ENCODE peak calls at places on chromosomes 6 and 20, in eight cellular contexts. Y is sigmoid colon, Z is right cardiac atrium, Q is GM23248, N is SJSA1, V is testis, K is lung, G is left lung. J is an unnamed sample. For H3K4me1 and H3K9me3, the result is how much of the 10 kb centered on the place peaks cover.

GRCh38 chr20:63747622-63748355 is 8.2 kb downstream of the SLC2A4RG start:
- DNase-seq in Y (no peak), Z (peak), Q (no peak), N (peak), V (no peak), K (no peak), G (peak), J (no peak)

GRCh38 chr6:87645080-87645479 is 55.1 kb downstream of the ORC3 start:
- DNase-seq in Y (no peak), Z (no peak), Q (no peak), N (no peak), V (no peak), K (no peak), G (no peak), J (no peak)

GRCh38 chr6:138289739-138290138 is 71.4 kb upstream of the PBOV1 start:
- DNase-seq in Y (no peak), Z (peak), Q (no peak), N (no peak), V (no peak), K (no peak), G (no peak), J (no peak)

GRCh38 chr6:43736844-43737243 is 33.2 kb upstream of the VEGFA start:
- DNase-seq in Y (peak), Z (no peak), Q (no peak), N (no peak), V (no peak), K (no peak), G (no peak), J (no peak)

GRCh38 chr6:142545147-142545546 is 243.3 kb downstream of the ADGRG6 start:
- DNase-seq in Y (no peak), Z (no peak), Q (no peak), N (no peak), V (no peak), K (no peak), G (no peak), J (no peak)

GRCh38 chr6:63634630-63635029 is 972 bp upstream of the PHF3 start:
- DNase-seq in Y (no peak), Z (no peak), Q (no peak), N (no peak), V (no peak), K (no peak), G (no peak), J (no peak)

GRCh38 chr6:73236147-73236750 is 11.0 kb upstream of the KHDC1L start:
- DNase-seq in Y (no peak), Z (no peak), Q (peak), N (no peak), V (no peak), K (no peak), G (no peak), J (peak)

GRCh38 chr6:153058909-153059308 is 56.4 kb upstream of the MTRF1L start:
- DNase-seq in Y (no peak), Z (no peak), Q (no peak), N (no peak), V (no peak), K (no peak), G (no peak), J (no peak)

GRCh38 chr6:82702574-82702973 is 339.0 kb downstream of the TPBG start:
- DNase-seq in Y (no peak), Z (no peak), Q (no peak), N (no peak), V (no peak), K (no peak), G (no peak), J (no peak)

GRCh38 chr20:52972190-52972937 is at the start of gene TSHZ2:
- DNase-seq in Y (peak), Z (peak), Q (peak), N (no peak), V (peak), K (peak), G (peak), J (peak)

GRCh38 chr6:119445666-119446622 is 96.4 kb upstream of the MAN1A1 start:
- DNase-seq in Y (no peak), Z (no peak), Q (peak), N (no peak), V (no peak), K (no peak), G (no peak), J (no peak)

GRCh38 chr20:62285722-62286121 is 17.1 kb upstream of the ADRM1 start:
- DNase-seq in Y (no peak), Z (no peak), Q (no peak), N (no peak), V (no peak), K (no peak), G (no peak), J (no peak)

GRCh38 chr20:32521780-32522524 is 63.2 kb downstream of the NOL4L start:
- DNase-seq in Y (peak), Z (peak), Q (peak), N (peak), V (peak), K (peak), G (peak), J (peak)

GRCh38 chr20:32539063-32539816 is 45.9 kb downstream of the NOL4L start:
- DNase-seq in Y (no peak), Z (peak), Q (peak), N (no peak), V (peak), K (no peak), G (peak), J (no peak)

GRCh38 chr6:136761227-136761922 is 30.9 kb downstream of the MAP3K5 start:
- DNase-seq in Y (no peak), Z (peak), Q (peak), N (no peak), V (peak), K (no peak), G (no peak), J (peak)

GRCh38 chr6:31441368-31442267 is 38.2 kb downstream of the MICA start:
- DNase-seq in Y (peak), Z (peak), Q (peak), N (peak), V (peak), K (peak), G (peak), J (peak)

GRCh38 chr6:89745096-89745495 is 74.5 kb downstream of the MDN1 start:
- DNase-seq in Y (no peak), Z (no peak), Q (no peak), N (no peak), V (no peak), K (no peak), G (no peak), J (no peak)

GRCh38 chr20:829531-829930 is 4.0 kb upstream of the FAM110A start:
- DNase-seq in Y (peak), Z (no peak), Q (peak), N (no peak), V (no peak), K (no peak), G (no peak), J (peak)

GRCh38 chr6:12548526-12548925 is 168.0 kb upstream of the PHACTR1 start:
- DNase-seq in Y (no peak), Z (no peak), Q (peak), N (no peak), V (no peak), K (no peak), G (no peak), J (peak)

GRCh38 chr6:75418233-75418632 is 75.4 kb downstream of the FILIP1 start:
- DNase-seq in Y (no peak), Z (no peak), Q (peak), N (no peak), V (no peak), K (no peak), G (no peak), J (peak)

GRCh38 chr20:49916146-49917002 is 1.0 kb upstream of the SPATA2 start:
- DNase-seq in Y (peak), Z (no peak), Q (peak), N (no peak), V (no peak), K (no peak), G (no peak), J (no peak)

GRCh38 chr6:1615651-1616420 is 6.1 kb downstream of the FOXC1 start:
- DNase-seq in Y (no peak), Z (peak), Q (no peak), N (no peak), V (no peak), K (no peak), G (no peak), J (no peak)

GRCh38 chr6:112224088-112224487 is 30.3 kb downstream of the LAMA4 start:
- DNase-seq in Y (no peak), Z (no peak), Q (no peak), N (no peak), V (no peak), K (no peak), G (no peak), J (no peak)
- H3K4me1 ChIP-seq in Y (under half), Z (under half), Q (half or more), N (under half), V (under half), K (under half), G (under half), J (under half)

DNA sequence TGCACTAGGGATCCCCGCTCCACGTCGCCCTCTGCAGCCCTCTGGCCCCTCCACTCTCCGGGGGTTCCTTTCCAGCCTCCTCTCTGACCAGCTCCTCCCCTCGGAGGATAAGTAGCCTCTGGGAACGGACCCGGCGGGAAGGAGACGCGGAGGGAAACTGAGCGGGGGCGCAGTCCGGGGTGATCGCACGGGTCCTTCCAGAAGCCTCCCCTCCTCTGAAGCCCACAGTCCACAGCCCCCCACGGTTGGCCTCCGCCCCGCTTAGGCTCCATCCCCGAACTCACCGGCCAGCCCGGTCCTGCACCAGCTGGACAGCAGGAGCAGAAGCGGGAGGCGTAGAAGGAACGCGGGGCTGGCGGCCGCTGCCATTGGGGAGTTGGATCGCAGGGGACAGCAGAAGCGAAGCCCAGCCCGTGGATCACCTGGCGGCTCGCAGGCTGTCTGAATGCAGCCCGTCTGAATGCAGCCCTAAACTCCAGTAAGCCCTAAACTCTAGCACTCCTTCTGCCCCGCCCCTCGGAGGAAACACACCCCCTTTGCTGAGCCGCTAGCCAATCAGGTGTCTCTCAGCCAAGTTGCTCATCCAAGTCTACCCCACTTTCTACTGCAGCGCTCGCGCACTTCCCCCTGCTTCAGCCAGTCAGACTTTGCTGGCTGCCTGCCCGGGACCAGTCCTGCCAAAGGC is at the start of gene RAET1G:
- DNase-seq in Y (peak), Z (peak), Q (peak), N (peak), V (peak), K (peak), G (peak), J (peak)
- H3K4me3 ChIP-seq in Y (peak), Z (peak), Q (peak), N (peak), V (peak), K (peak), G (peak), J (peak)

DNA sequence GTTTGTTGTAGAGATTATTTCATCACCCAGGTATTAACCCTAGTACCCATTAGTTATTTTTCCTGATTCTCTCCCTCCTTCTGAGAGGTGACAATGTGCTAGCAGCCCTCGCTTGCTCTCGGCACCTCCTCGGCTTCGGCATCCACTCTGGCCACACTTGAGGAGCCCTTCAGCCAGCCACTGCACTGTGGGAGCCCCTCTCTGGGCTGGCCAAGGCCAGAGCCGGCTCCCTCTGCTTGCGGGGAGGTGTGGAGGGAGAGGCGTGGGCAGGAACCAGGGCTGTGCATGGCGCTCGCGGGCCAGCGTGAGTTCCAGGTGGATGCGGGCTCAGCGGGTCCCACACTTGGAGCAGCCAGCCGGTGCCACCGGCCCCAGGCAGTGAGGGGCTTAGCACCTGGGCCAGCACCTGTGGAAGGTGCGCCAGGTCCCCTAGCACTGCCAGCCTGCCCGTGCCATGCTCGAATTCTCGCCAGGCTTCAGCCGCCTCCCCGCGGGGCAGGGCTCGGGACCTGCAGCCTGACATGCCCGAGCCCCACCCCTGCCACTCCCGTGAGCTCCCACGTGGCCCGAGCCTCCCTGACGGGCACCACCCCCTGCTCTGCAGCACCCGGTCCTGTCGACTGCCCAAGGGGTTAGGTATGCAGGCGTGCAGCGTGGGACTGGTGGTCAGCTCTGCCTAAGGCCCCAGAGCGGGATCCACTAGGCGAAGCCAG is 221.9 kb downstream of the WDR27 start:
- DNase-seq in Y (no peak), Z (peak), Q (no peak), N (no peak), V (no peak), K (no peak), G (no peak), J (no peak)
- H3K9me3 ChIP-seq in Y (under half), Z (under half), Q (under half), N (under half), V (under half), K (under half), G (under half), J (under half)

GRCh38 chr6:56806368-56806767 is 148.5 kb upstream of the BEND6 start:
- DNase-seq in Y (no peak), Z (no peak), Q (no peak), N (no peak), V (no peak), K (no peak), G (no peak), J (no peak)

GRCh38 chr6:56802570-56802969 is 152.3 kb upstream of the BEND6 start:
- DNase-seq in Y (no peak), Z (no peak), Q (peak), N (peak), V (no peak), K (no peak), G (no peak), J (no peak)

GRCh38 chr6:56807335-56807991 is 147.4 kb upstream of the BEND6 start:
- DNase-seq in Y (no peak), Z (no peak), Q (peak), N (no peak), V (no peak), K (no peak), G (no peak), J (no peak)

GRCh38 chr6:56803594-56803993 is 151.3 kb upstream of the BEND6 start:
- DNase-seq in Y (no peak), Z (no peak), Q (peak), N (no peak), V (no peak), K (no peak), G (no peak), J (peak)

DNA sequence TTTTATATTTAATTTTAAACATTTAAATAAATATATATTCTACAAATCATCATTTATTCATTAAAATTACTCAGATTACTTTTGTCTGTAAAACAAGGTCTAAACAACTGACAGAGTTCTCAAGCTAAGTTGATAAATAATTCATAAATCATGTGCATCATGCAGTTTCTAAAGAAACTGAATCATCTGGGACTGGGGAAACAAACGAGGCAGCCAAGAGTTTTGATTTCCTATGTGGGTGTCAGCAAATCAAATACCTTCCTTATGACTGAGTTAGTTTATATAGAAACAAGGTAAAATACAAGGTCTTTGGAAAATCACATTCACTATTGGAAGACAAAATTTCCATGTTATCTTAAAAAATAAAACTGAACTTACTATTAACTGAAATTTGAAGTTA is 149.9 kb upstream of the BEND6 start:
- DNase-seq in Y (no peak), Z (no peak), Q (peak), N (no peak), V (no peak), K (no peak), G (no peak), J (no peak)
- H3K4me1 ChIP-seq in Y (under half), Z (under half), Q (half or more), N (half or more), V (under half), K (under half), G (under half), J (under half)

DNA sequence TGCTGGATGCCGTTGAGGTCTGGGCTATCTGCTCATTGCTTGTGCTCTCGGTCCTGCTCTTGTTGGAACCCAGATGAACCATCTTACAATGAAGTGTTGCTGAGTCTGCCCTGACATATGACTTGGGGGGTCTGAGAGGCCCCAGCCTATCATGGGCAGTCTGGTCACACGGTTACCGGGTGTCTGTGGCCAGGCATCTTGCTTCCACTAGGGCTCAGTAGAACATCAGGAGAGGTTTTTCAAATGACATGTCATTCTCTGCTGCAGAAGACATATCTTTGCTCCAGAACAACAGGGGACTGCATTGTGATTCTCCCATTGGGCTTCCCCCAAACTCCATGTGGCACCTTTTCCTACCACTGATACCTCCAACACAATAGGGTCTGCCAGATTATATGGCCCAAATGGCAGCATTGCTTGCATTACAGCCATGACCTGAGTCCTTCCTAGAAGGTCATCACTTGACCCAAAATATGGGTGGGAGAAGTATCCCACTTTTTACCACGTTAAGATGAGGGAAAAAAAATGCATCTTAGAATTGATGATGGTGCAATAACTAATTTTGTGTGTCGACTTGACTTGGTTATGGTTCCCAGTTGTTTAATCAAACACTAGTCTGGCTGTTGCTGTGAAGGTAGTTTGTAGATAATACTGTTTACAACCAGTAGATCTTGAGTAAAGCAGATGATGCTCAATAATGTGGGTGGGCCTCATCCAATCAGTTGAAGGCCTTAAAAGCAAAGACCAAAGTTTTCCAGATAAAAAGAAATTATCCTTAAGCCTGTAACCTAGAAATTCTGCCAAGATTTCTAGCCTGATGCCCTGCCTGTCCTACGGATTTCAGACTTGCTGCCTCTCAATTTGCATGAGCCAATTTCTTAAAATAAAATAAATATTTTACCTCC is 241.0 kb downstream of the QKI start:
- DNase-seq in Y (no peak), Z (no peak), Q (no peak), N (no peak), V (no peak), K (no peak), G (no peak), J (no peak)
- H3K4me3 ChIP-seq in Y (no peak), Z (no peak), Q (no peak), N (no peak), V (no peak), K (no peak), G (no peak), J (no peak)

GRCh38 chr20:29123861-29124260 is 2133.6 kb upstream of the DEFB115 start:
- DNase-seq in Y (no peak), Z (no peak), Q (no peak), N (no peak), V (no peak), K (no peak), G (no peak), J (no peak)
- H3K9me3 ChIP-seq in Y (under half), Z (under half), Q (under half), N (under half), V (under half), K (under half), G (under half), J (under half)

GRCh38 chr6:158798311-158798710 is 20.9 kb downstream of the EZR start:
- DNase-seq in Y (no peak), Z (no peak), Q (no peak), N (no peak), V (no peak), K (no peak), G (no peak), J (no peak)

GRCh38 chr6:158799051-158799792 is 19.9 kb downstream of the EZR start:
- DNase-seq in Y (no peak), Z (peak), Q (peak), N (no peak), V (no peak), K (no peak), G (no peak), J (peak)

GRCh38 chr6:158795516-158795915 is 23.7 kb downstream of the EZR start:
- DNase-seq in Y (no peak), Z (no peak), Q (no peak), N (no peak), V (no peak), K (no peak), G (no peak), J (no peak)

GRCh38 chr6:158797331-158798202 is 21.6 kb downstream of the EZR start:
- DNase-seq in Y (no peak), Z (peak), Q (peak), N (no peak), V (no peak), K (no peak), G (no peak), J (peak)

DNA sequence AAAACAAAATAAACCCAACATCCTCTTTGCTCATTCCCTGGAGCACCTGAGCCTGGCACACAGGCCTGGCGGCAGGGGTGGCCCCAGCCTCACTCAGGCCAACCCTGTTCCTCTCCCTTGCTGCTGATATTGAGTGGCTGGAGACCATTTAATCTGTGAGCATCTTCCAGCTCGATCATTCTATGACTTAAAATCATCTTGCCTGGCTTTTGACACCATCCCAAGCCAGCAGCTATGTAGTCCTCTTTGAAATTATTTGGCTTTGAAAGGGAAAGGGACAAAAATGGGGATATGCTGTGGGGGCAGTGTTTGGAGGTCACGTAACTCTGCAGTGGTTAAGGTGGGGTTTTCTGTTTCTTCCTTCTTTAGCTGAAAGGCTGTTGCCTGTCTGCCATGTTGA is 22.8 kb downstream of the EZR start:
- DNase-seq in Y (no peak), Z (no peak), Q (no peak), N (no peak), V (no peak), K (no peak), G (no peak), J (no peak)
- H3K4me1 ChIP-seq in Y (under half), Z (under half), Q (under half), N (under half), V (under half), K (under half), G (under half), J (half or more)

J was measured in cardiac muscle cell.